ENCODE peak calls at places on chromosome 3, in five cellular contexts. One of them, this sample, is unnamed.

GRCh38 chr3:44106761-44107160 is 134.9 kb upstream of the TOPAZ1 start:
- DNase-seq in CD8-positive, alpha-beta T cell: no peak
- DNase-seq in GM13977: no peak
- DNase-seq in cardiac muscle cell: no peak
- DNase-seq in lung: no peak
- DNase-seq in this sample: no peak

GRCh38 chr3:99774467-99774866 is 43.2 kb upstream of the CMSS1 start:
- DNase-seq in CD8-positive, alpha-beta T cell: no peak
- DNase-seq in lung: no peak
- DNase-seq in cardiac muscle cell: peak
- DNase-seq in GM13977: peak
- DNase-seq in this sample: no peak

GRCh38 chr3:175308105-175308504 is 449.0 kb downstream of the NAALADL2 start:
- DNase-seq in cardiac muscle cell: no peak
- DNase-seq in GM13977: no peak
- DNase-seq in CD8-positive, alpha-beta T cell: no peak
- DNase-seq in lung: no peak
- DNase-seq in this sample: no peak

GRCh38 chr3:172550347-172550943 is 27.2 kb upstream of the TNFSF10 start:
- DNase-seq in cardiac muscle cell: peak
- DNase-seq in lung: no peak
- DNase-seq in CD8-positive, alpha-beta T cell: no peak
- DNase-seq in GM13977: no peak
- DNase-seq in this sample: no peak

GRCh38 chr3:68151359-68151758 is 496.9 kb upstream of the SUCLG2 start:
- DNase-seq in lung: no peak
- DNase-seq in CD8-positive, alpha-beta T cell: no peak
- DNase-seq in cardiac muscle cell: no peak
- DNase-seq in GM13977: no peak
- DNase-seq in this sample: no peak

GRCh38 chr3:13353936-13354542 is 66.1 kb downstream of the NUP210 start:
- DNase-seq in cardiac muscle cell: peak
- DNase-seq in lung: no peak
- DNase-seq in GM13977: no peak
- DNase-seq in CD8-positive, alpha-beta T cell: no peak
- DNase-seq in this sample: no peak

GRCh38 chr3:161401389-161401788 is 30.1 kb upstream of the SPTSSB start:
- DNase-seq in GM13977: no peak
- DNase-seq in cardiac muscle cell: peak
- DNase-seq in lung: no peak
- DNase-seq in CD8-positive, alpha-beta T cell: no peak
- DNase-seq in this sample: no peak

GRCh38 chr3:5330152-5330810 is 142.8 kb downstream of the EDEM1 start:
- DNase-seq in cardiac muscle cell: no peak
- DNase-seq in CD8-positive, alpha-beta T cell: no peak
- DNase-seq in GM13977: no peak
- DNase-seq in lung: no peak
- DNase-seq in this sample: no peak

GRCh38 chr3:187130346-187131066 is 8.8 kb downstream of the RPL39L start:
- DNase-seq in cardiac muscle cell: peak
- DNase-seq in lung: no peak
- DNase-seq in CD8-positive, alpha-beta T cell: no peak
- DNase-seq in GM13977: peak
- DNase-seq in this sample: no peak

GRCh38 chr3:151228291-151229125 is 25.5 kb upstream of the GPR171 start:
- DNase-seq in GM13977: no peak
- DNase-seq in cardiac muscle cell: peak
- DNase-seq in CD8-positive, alpha-beta T cell: no peak
- DNase-seq in lung: no peak
- DNase-seq in this sample: no peak

GRCh38 chr3:133494469-133494868 is 79.0 kb upstream of the CDV3 start:
- DNase-seq in GM13977: no peak
- DNase-seq in CD8-positive, alpha-beta T cell: no peak
- DNase-seq in cardiac muscle cell: peak
- DNase-seq in lung: no peak
- DNase-seq in this sample: no peak

GRCh38 chr3:50442940-50443579 is 60.4 kb downstream of the CACNA2D2 start:
- DNase-seq in cardiac muscle cell: no peak
- DNase-seq in CD8-positive, alpha-beta T cell: no peak
- DNase-seq in GM13977: no peak
- DNase-seq in lung: no peak
- DNase-seq in this sample: no peak

GRCh38 chr3:41276191-41276590 is 76.9 kb downstream of the CTNNB1 start:
- DNase-seq in cardiac muscle cell: no peak
- DNase-seq in CD8-positive, alpha-beta T cell: no peak
- DNase-seq in GM13977: no peak
- DNase-seq in lung: no peak
- DNase-seq in this sample: no peak

GRCh38 chr3:121477589-121477988 is 68.2 kb downstream of the POLQ start:
- DNase-seq in lung: no peak
- DNase-seq in GM13977: no peak
- DNase-seq in CD8-positive, alpha-beta T cell: no peak
- DNase-seq in cardiac muscle cell: peak
- DNase-seq in this sample: no peak

GRCh38 chr3:20013396-20013795 is 1.3 kb upstream of the PP2D1 start:
- DNase-seq in cardiac muscle cell: no peak
- DNase-seq in CD8-positive, alpha-beta T cell: no peak
- DNase-seq in lung: no peak
- DNase-seq in GM13977: no peak
- DNase-seq in this sample: no peak

GRCh38 chr3:197554196-197554561 is 1.6 kb downstream of the BDH1 start:
- DNase-seq in cardiac muscle cell: no peak
- DNase-seq in GM13977: no peak
- DNase-seq in CD8-positive, alpha-beta T cell: no peak
- DNase-seq in lung: no peak
- DNase-seq in this sample: no peak

GRCh38 chr3:46484911-46485696 is 12.7 kb upstream of the RTP3 start:
- DNase-seq in cardiac muscle cell: no peak
- DNase-seq in lung: no peak
- DNase-seq in GM13977: no peak
- DNase-seq in CD8-positive, alpha-beta T cell: no peak
- DNase-seq in this sample: no peak

GRCh38 chr3:192827208-192827607 is 90.4 kb downstream of the MB21D2 start:
- DNase-seq in GM13977: no peak
- DNase-seq in CD8-positive, alpha-beta T cell: no peak
- DNase-seq in cardiac muscle cell: no peak
- DNase-seq in lung: no peak
- DNase-seq in this sample: no peak

GRCh38 chr3:178536271-178537079 is at the start of gene KCNMB2:
- DNase-seq in cardiac muscle cell: peak
- DNase-seq in lung: no peak
- DNase-seq in CD8-positive, alpha-beta T cell: no peak
- DNase-seq in GM13977: no peak
- DNase-seq in this sample: no peak

GRCh38 chr3:25962255-25962654 is 172.4 kb downstream of the OXSM start:
- DNase-seq in cardiac muscle cell: no peak
- DNase-seq in GM13977: no peak
- DNase-seq in CD8-positive, alpha-beta T cell: no peak
- DNase-seq in lung: no peak
- DNase-seq in this sample: no peak
- TF ChIP-seq CTCF in cardiac muscle cell: no peak
- TF ChIP-seq CTCF in GM13977: no peak
- TF ChIP-seq CTCF in CD8-positive, alpha-beta T cell: no peak
- TF ChIP-seq CTCF in lung: no peak
- TF ChIP-seq CTCF in this sample: no peak

GRCh38 chr3:15523660-15524417 is 2.3 kb upstream of the COLQ start:
- DNase-seq in lung: no peak
- DNase-seq in GM13977: no peak
- DNase-seq in cardiac muscle cell: no peak
- DNase-seq in CD8-positive, alpha-beta T cell: no peak
- DNase-seq in this sample: no peak
- TF ChIP-seq CTCF in lung: no peak
- TF ChIP-seq CTCF in GM13977: no peak
- TF ChIP-seq CTCF in cardiac muscle cell: no peak
- TF ChIP-seq CTCF in CD8-positive, alpha-beta T cell: no peak
- TF ChIP-seq CTCF in this sample: no peak

DNA sequence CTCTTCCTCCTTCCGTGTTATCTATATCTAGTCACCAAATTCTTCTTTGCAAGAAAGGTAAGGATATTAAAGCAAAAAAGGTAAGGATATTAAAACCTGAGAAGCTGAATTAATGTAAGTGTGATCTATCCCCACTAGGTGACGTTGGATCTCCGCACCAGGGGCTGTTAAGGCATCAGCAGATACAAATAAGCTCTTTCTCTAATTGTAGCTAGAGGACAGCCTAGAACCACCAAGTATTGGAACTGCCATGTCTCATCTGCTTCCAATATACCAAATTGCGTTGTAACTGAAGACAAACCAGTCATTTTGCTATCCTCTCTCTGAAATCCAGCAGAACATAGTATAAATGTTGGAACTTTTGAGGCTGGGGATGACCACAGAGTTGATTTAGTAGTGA is 471.2 kb upstream of the TGFBR2 start:
- DNase-seq in GM13977: no peak
- DNase-seq in CD8-positive, alpha-beta T cell: no peak
- DNase-seq in cardiac muscle cell: peak
- DNase-seq in lung: no peak
- DNase-seq in this sample: no peak
- TF ChIP-seq CTCF in GM13977: no peak
- TF ChIP-seq CTCF in CD8-positive, alpha-beta T cell: no peak
- TF ChIP-seq CTCF in cardiac muscle cell: peak
- TF ChIP-seq CTCF in lung: no peak
- TF ChIP-seq CTCF in this sample: no peak

GRCh38 chr3:108123326-108123725 is 32.5 kb upstream of the CD47 start:
- DNase-seq in CD8-positive, alpha-beta T cell: no peak
- DNase-seq in GM13977: no peak
- DNase-seq in cardiac muscle cell: no peak
- DNase-seq in lung: no peak
- DNase-seq in this sample: no peak

GRCh38 chr3:108126348-108126747 is 35.5 kb upstream of the CD47 start:
- DNase-seq in cardiac muscle cell: no peak
- DNase-seq in CD8-positive, alpha-beta T cell: no peak
- DNase-seq in GM13977: no peak
- DNase-seq in lung: no peak
- DNase-seq in this sample: no peak

GRCh38 chr3:108124337-108125150 is 33.7 kb upstream of the CD47 start:
- DNase-seq in cardiac muscle cell: no peak
- DNase-seq in GM13977: peak
- DNase-seq in CD8-positive, alpha-beta T cell: peak
- DNase-seq in lung: no peak
- DNase-seq in this sample: peak

GRCh38 chr3:108125550-108126071 is 34.8 kb upstream of the CD47 start:
- DNase-seq in CD8-positive, alpha-beta T cell: peak
- DNase-seq in GM13977: no peak
- DNase-seq in lung: no peak
- DNase-seq in cardiac muscle cell: no peak
- DNase-seq in this sample: peak

DNA sequence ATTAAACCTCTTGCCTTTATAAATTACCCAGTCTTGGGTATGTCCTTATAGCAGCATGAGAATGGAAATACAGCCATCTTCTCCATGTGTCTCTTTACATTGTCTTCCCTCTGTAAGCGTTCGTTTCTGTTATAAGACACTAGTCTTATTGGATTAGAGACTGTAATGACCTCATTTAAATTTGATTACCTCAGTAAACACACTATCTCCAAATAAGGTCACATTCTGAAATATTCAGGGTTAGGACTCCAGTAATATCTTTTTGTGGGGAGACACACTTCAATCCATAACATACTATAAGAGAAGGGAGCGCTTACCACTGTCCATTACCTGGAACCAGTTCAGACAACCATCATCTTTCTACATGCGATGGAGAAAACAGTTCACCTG is 34.3 kb upstream of the CD47 start:
- DNase-seq in GM13977: no peak
- DNase-seq in lung: no peak
- DNase-seq in CD8-positive, alpha-beta T cell: no peak
- DNase-seq in cardiac muscle cell: no peak
- DNase-seq in this sample: no peak
- TF ChIP-seq CTCF in GM13977: no peak
- TF ChIP-seq CTCF in lung: no peak
- TF ChIP-seq CTCF in CD8-positive, alpha-beta T cell: no peak
- TF ChIP-seq CTCF in cardiac muscle cell: no peak
- TF ChIP-seq CTCF in this sample: no peak

This sample was measured in activated B cell treated with CpG ODN at 0.5 μM for 24 hours.